ENCODE peak calls at places on chromosomes 6 and 20, in ten cellular contexts. V is A549, A is lower leg skin, D is ovary, E is spleen, O is IMR-90, Z is right lobe of liver, P is uterus, U is HCT116, C is suprapubic skin. T is an unnamed sample.

GRCh38 chr6:43772571-43773049 is 2.6 kb downstream of the VEGFA start:
- DNase-seq in V (peak), A (no peak), D (peak), E (peak), O (no peak), Z (no peak), P (no peak), U (no peak), C (no peak), T (no peak)

GRCh38 chr20:57627972-57628650 is 7.9 kb upstream of the ZBP1 start:
- DNase-seq in V (no peak), A (peak), D (no peak), E (peak), O (peak), Z (no peak), P (peak), U (no peak), C (peak), T (no peak)

GRCh38 chr6:131103296-131103695 is 32.0 kb upstream of the AKAP7 start:
- DNase-seq in V (no peak), A (no peak), D (no peak), E (no peak), O (no peak), Z (no peak), P (no peak), U (no peak), C (no peak), T (no peak)

GRCh38 chr6:164612731-164613130 is 696.7 kb downstream of the C6orf118 start:
- DNase-seq in V (no peak), A (no peak), D (no peak), E (no peak), O (no peak), Z (no peak), P (no peak), U (no peak), C (no peak), T (no peak)

GRCh38 chr6:90336591-90336990 is 39.9 kb upstream of the BACH2 start:
- DNase-seq in V (no peak), A (no peak), D (no peak), E (no peak), O (no peak), Z (no peak), P (no peak), U (no peak), C (no peak), T (no peak)

GRCh38 chr20:7366189-7366588 is 574.1 kb downstream of the HAO1 start:
- DNase-seq in V (no peak), A (no peak), D (no peak), E (no peak), O (no peak), Z (no peak), P (no peak), U (no peak), C (no peak), T (no peak)

GRCh38 chr20:46253391-46253790 is 54.9 kb downstream of the CDH22 start:
- DNase-seq in V (peak), A (no peak), D (no peak), E (no peak), O (no peak), Z (no peak), P (no peak), U (peak), C (no peak), T (peak)

GRCh38 chr20:44678247-44678646 is 26.7 kb upstream of the ADA start:
- DNase-seq in V (no peak), A (no peak), D (no peak), E (no peak), O (no peak), Z (no peak), P (no peak), U (no peak), C (no peak), T (no peak)

GRCh38 chr20:22791877-22792525 is 207.6 kb upstream of the FOXA2 start:
- DNase-seq in V (peak), A (no peak), D (no peak), E (no peak), O (no peak), Z (no peak), P (no peak), U (no peak), C (no peak), T (no peak)

GRCh38 chr20:4546786-4547185 is 174.9 kb upstream of the PRND start:
- DNase-seq in V (peak), A (no peak), D (no peak), E (no peak), O (peak), Z (no peak), P (no peak), U (peak), C (no peak), T (peak)

GRCh38 chr6:1312444-1313363 is 806 bp downstream of the FOXQ1 start:
- DNase-seq in V (peak), A (no peak), D (no peak), E (no peak), O (no peak), Z (no peak), P (no peak), U (no peak), C (no peak), T (no peak)

GRCh38 chr20:50313223-50313820 is 122.7 kb downstream of the CEBPB start:
- DNase-seq in V (peak), A (no peak), D (no peak), E (peak), O (peak), Z (no peak), P (no peak), U (no peak), C (no peak), T (peak)

GRCh38 chr20:58236612-58237317 is 8.3 kb upstream of the ANKRD60 start:
- DNase-seq in V (peak), A (peak), D (peak), E (peak), O (peak), Z (peak), P (peak), U (no peak), C (no peak), T (peak)

GRCh38 chr6:87407531-87407895 is 259 bp upstream of the CFAP206 start:
- DNase-seq in V (no peak), A (peak), D (no peak), E (no peak), O (peak), Z (no peak), P (peak), U (peak), C (no peak), T (peak)

GRCh38 chr6:45661667-45662066 is 283.9 kb upstream of the SUPT3H start:
- DNase-seq in V (no peak), A (no peak), D (no peak), E (no peak), O (peak), Z (no peak), P (no peak), U (no peak), C (no peak), T (no peak)

GRCh38 chr20:32534661-32535240 is 50.4 kb downstream of the NOL4L start:
- DNase-seq in V (no peak), A (no peak), D (no peak), E (no peak), O (no peak), Z (no peak), P (no peak), U (no peak), C (no peak), T (no peak)

GRCh38 chr20:17586250-17586649 is 16.4 kb downstream of the DSTN start:
- DNase-seq in V (no peak), A (no peak), D (no peak), E (no peak), O (no peak), Z (no peak), P (no peak), U (no peak), C (no peak), T (no peak)

GRCh38 chr20:3227511-3227910 is 11.5 kb downstream of the SLC4A11 start:
- DNase-seq in V (no peak), A (no peak), D (no peak), E (no peak), O (no peak), Z (no peak), P (no peak), U (no peak), C (no peak), T (no peak)

GRCh38 chr6:167706313-167707109 is 120.2 kb upstream of the AFDN start:
- DNase-seq in V (no peak), A (no peak), D (no peak), E (peak), O (no peak), Z (peak), P (no peak), U (no peak), C (peak), T (no peak)

GRCh38 chr6:52937908-52938307 is 28.4 kb upstream of the GSTA3 start:
- DNase-seq in V (peak), A (no peak), D (no peak), E (no peak), O (no peak), Z (no peak), P (no peak), U (no peak), C (no peak), T (peak)

GRCh38 chr20:2032168-2032567 is 38.3 kb upstream of the PDYN start:
- DNase-seq in V (no peak), A (no peak), D (no peak), E (no peak), O (no peak), Z (no peak), P (no peak), U (no peak), C (no peak), T (no peak)

GRCh38 chr20:60137657-60138245 is 179.5 kb downstream of the CDH26 start:
- DNase-seq in V (peak), A (no peak), D (no peak), E (no peak), O (peak), Z (no peak), P (no peak), U (peak), C (no peak), T (peak)

GRCh38 chr6:88650029-88650619 is 313.3 kb downstream of the RNGTT start:
- DNase-seq in V (no peak), A (no peak), D (no peak), E (no peak), O (peak), Z (no peak), P (no peak), U (no peak), C (no peak), T (no peak)

GRCh38 chr20:49186535-49187329 is 1.4 kb downstream of the STAU1 start:
- DNase-seq in V (peak), A (peak), D (peak), E (peak), O (peak), Z (peak), P (peak), U (no peak), C (no peak), T (peak)
- TF ChIP-seq POLR2A in V (no peak), A (no peak), D (no peak), E (no peak), O (no peak), Z (peak), P (no peak), U (no peak), C (no peak), T (no peak)

GRCh38 chr20:63980806-63981728 is at the start of gene PRPF6:
- DNase-seq in V (peak), A (peak), D (peak), E (peak), O (peak), Z (peak), P (peak), U (peak), C (peak), T (peak)
- TF ChIP-seq POLR2A in V (peak), A (no peak), D (peak), E (no peak), O (peak), Z (peak), P (peak), U (no peak), C (peak), T (peak)

GRCh38 chr6:113857565-113858066 is 471 bp downstream of the MARCKS start:
- DNase-seq in V (peak), A (peak), D (peak), E (peak), O (no peak), Z (peak), P (no peak), U (no peak), C (no peak), T (no peak)

GRCh38 chr6:113858067-113858604 is 991 bp downstream of the MARCKS start:
- DNase-seq in V (peak), A (peak), D (peak), E (peak), O (peak), Z (peak), P (peak), U (no peak), C (no peak), T (no peak)

GRCh38 chr6:113855500-113856010 is 1.6 kb upstream of the MARCKS start:
- DNase-seq in V (peak), A (peak), D (peak), E (peak), O (peak), Z (no peak), P (peak), U (no peak), C (no peak), T (no peak)

GRCh38 chr6:113856011-113856551 is 1.1 kb upstream of the MARCKS start:
- DNase-seq in V (peak), A (peak), D (peak), E (peak), O (peak), Z (no peak), P (no peak), U (no peak), C (no peak), T (no peak)

DNA sequence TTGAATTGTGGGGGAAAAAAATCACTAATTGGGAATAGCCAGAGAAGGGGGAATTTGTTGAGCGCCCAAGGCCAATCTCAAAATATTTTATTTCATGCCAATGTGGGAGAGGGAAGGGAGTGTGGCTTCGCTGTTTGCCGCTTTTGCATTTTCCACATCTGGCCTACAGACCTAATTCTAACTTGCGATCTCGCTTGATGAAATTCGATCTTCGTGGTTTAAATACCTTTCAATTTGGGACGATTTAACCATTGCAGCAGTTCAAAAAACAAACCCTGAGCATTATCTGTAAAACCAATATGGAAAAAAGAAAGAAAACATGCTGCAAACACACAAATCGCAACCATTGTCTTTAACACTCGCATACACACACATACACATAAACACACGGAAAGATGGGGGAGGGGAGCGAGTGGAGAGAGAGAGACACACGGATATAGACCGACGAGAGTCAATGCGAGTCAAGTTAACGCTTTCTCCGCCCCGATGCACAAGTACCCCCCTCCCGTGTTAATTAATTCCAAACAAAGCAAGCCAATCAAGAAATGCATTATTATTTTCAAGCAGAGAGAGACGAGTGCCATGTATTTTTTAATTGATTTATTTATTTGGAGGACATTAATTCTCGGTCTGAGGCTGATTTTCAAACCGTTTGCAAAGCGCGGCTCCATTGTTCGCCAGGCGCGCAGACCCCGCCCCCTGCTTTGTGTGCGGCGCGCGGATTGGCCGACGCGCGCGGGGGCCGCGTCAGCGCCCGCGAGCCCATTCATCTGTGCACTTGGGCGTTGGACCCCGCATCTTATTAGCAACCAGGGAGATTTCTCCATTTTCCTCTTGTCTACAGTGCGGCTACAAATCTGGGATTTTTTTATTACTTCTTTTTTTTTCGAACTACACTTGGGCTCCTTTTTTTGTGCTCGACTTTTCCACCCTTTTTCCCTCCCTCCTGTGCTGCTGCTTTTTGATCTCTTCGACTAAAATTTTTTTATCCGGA is at the start of gene MARCKS:
- DNase-seq in V (peak), A (peak), D (peak), E (peak), O (peak), Z (peak), P (peak), U (peak), C (peak), T (no peak)
- TF ChIP-seq POLR2A in V (no peak), A (no peak), D (peak), E (peak), O (peak), Z (peak), P (peak), U (peak), C (no peak), T (peak)

DNA sequence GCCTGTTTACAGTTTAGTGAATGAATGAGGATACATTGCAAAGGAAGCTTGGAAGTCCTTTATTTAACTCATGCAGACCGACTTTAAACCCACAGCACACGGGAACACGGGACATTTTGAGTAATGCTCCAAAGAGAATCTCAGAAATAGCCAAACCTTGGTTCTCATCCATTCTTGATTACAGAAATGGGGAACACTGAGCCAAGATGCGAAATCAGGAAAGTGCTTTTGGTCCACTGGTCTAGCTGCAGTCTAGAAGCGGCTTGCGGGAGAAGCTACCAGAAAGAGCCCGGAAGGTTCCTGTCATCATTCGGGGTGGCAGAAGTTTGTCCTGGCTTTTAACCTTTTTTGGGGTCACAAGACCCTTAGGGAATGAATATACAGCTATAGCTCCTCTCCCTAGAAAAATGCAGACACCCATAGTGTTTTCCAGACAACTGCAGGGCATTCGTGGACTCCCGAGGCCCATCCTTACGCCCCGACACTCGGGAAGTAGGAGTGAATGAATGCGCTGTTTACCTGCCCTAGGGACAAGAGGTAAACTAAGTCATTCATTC is 475 bp upstream of the TMEM181 start:
- DNase-seq in V (no peak), A (no peak), D (no peak), E (no peak), O (no peak), Z (no peak), P (no peak), U (no peak), C (peak), T (no peak)
- TF ChIP-seq POLR2A in V (no peak), A (no peak), D (no peak), E (no peak), O (no peak), Z (no peak), P (no peak), U (no peak), C (no peak), T (no peak)

T was measured in H54.